ENCODE peak calls at places on chromosomes 6 and 20, in four cellular contexts. U is HepG2, R is K562, D is WTC11. E is an unnamed sample.

GRCh38 chr6:56752009-56752408 is 109.3 kb upstream of the DST start:
- DNase-seq in U (no peak), R (no peak), D (no peak), E (no peak)

GRCh38 chr6:27474172-27474465 is 1.2 kb upstream of the ZNF184 start:
- DNase-seq in R (no peak), D (no peak), U (no peak), E (no peak)

GRCh38 chr6:155528982-155529453 is 73.4 kb upstream of the NOX3 start:
- DNase-seq in U (peak), D (no peak), R (no peak), E (no peak)

GRCh38 chr6:63677282-63677681 is 41.7 kb downstream of the PHF3 start:
- DNase-seq in D (no peak), R (no peak), U (peak), E (no peak)

GRCh38 chr6:108002365-108003221 is 44.6 kb upstream of the SEC63 start:
- DNase-seq in D (no peak), U (peak), R (no peak), E (peak)

GRCh38 chr20:58583141-58583540 is 67.9 kb upstream of the APCDD1L start:
- DNase-seq in R (no peak), D (no peak), U (no peak), E (no peak)

GRCh38 chr6:72691298-72691697 is 69.4 kb downstream of the KCNQ5 start:
- DNase-seq in R (no peak), D (no peak), U (no peak), E (no peak)

GRCh38 chr6:2684059-2684749 is 66.5 kb downstream of the MYLK4 start:
- DNase-seq in R (peak), U (no peak), D (no peak), E (no peak)

GRCh38 chr6:22980446-22980845 is 411.1 kb downstream of the HDGFL1 start:
- DNase-seq in U (no peak), D (no peak), R (no peak), E (no peak)

GRCh38 chr6:43644940-43645612 is at the start of gene RSPH9:
- DNase-seq in U (no peak), D (peak), R (no peak), E (no peak)

GRCh38 chr6:159715168-159715567 is 12.1 kb upstream of the WTAP start:
- DNase-seq in D (no peak), R (no peak), U (no peak), E (no peak)

GRCh38 chr20:8148501-8148900 is 16.4 kb downstream of the PLCB1 start:
- DNase-seq in U (no peak), R (no peak), D (no peak), E (no peak)

GRCh38 chr6:137094411-137095008 is 49.7 kb upstream of the IL20RA start:
- DNase-seq in R (peak), U (peak), D (peak), E (peak)

GRCh38 chr6:157527471-157527907 is 146.5 kb downstream of the ZDHHC14 start:
- DNase-seq in D (no peak), U (no peak), R (no peak), E (no peak)

GRCh38 chr20:50195524-50196120 is 5.0 kb downstream of the CEBPB start:
- DNase-seq in R (no peak), D (no peak), U (no peak), E (no peak)

GRCh38 chr6:119171442-119171841 is 93.0 kb upstream of the FAM184A start:
- DNase-seq in D (no peak), U (no peak), R (no peak), E (no peak)

GRCh38 chr20:36951977-36952738 is 650 bp upstream of the SAMHD1 start:
- DNase-seq in R (no peak), D (no peak), U (no peak), E (peak)

GRCh38 chr6:38705924-38706323 is 3.0 kb upstream of the GLO1 start:
- DNase-seq in U (no peak), D (no peak), R (no peak), E (no peak)

GRCh38 chr6:42777126-42777822 is 4.6 kb upstream of the BICRAL start:
- DNase-seq in R (no peak), U (peak), D (no peak), E (no peak)

GRCh38 chr20:13839421-13840092 is 54.7 kb downstream of the NDUFAF5 start:
- DNase-seq in R (no peak), U (no peak), D (no peak), E (no peak)

DNA sequence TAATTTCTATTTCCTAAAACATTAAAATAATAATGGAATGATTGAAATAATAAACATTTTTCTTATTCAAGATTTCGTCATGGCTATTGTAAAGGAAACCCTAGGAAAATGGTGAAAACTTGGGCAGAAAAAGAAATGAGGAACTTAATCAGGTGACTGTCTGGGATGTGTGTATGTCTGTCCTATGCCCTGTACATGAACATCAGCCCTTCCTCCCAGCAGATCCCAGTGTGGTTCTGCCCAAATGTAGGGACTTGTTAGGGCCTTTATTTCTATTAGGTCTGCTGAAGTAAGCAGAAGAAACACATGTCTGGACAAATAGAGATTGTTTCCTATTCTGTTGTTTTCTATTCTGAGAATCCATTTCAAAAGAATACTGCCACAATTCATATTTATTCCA is 13.1 kb downstream of the RIOK1 start:
- DNase-seq in R (no peak), D (no peak), U (no peak), E (no peak)
- TF ChIP-seq ELF4 in R (no peak), D (no peak), U (no peak), E (no peak)

DNA sequence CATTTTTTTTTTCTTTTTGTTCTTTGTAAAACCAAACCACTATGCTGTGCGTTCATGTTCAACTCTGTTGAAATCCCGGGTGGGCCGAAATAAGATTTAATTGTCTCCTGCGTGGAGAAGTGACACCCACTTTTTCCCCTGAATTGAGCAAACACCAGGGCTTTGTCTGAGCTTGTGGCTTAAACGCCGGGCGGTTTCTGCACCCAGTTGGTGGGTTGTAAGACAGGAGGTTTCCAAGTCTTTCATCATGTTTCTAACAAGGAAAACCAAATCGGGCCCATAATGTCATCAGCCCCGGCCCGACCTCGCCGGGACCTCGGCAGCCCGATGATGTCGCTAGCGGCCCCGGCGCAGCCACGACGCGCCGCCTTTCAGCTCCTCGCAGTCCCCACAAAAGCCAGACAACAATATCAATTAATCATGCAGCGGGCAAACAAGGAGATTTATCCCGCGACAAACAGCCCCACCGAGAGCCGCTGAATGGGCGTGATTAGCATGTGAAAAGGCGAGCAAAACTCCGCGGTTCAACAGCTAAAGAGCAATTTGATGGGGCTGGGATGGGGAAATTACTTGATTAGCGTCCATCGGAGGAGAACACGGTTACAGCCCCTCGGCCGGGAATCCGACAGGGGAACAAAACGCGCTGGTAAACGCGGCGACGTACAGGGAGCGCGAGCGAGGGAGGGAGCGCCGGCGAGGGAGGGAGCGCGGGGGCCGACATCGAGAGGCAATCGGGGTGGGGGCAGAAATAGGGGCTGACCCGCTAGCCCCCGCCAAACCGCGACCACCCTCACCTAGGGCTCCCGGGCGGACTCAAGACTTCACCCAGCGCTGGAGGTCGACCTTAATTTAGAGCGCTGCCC is 5.3 kb downstream of the LINC00237 start:
- DNase-seq in R (no peak), D (peak), U (no peak), E (peak)
- TF ChIP-seq ELF4 in R (no peak), D (no peak), U (no peak), E (no peak)

DNA sequence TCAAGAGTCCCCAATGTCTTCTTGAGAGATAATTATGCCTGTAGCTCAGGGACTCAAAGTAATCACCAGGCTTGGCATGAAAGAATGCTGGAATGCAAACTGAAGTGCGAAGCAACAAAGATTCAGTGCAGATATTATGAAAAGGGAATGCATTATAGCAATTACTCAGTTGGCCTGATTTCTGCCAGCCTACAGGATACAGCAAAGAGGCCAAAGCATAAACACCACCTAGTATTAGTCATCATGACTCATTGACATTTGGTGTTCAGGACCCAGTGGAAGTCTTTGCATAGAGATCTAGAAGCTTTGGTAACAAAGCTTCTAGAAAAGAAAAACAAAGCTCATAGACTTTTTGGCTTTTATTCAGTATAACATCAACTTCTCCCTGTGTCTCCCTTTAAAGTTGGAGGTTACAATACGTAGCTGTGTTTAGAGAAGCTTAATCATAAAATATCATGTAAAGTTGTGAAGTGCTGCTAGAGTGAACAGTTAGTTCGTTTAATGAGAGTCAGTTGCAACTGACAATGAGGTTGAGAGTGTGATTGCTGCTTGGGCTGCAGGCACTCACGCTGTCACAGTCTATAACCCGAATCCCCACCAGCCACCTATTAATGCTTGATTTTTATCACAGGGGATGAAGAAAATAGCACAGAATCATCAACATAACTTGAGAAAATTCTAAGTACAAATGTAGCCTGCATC is 932.7 kb downstream of the TFAP2A start:
- DNase-seq in U (no peak), R (no peak), D (no peak), E (peak)
- TF ChIP-seq ELF4 in U (no peak), R (no peak), D (no peak), E (no peak)

DNA sequence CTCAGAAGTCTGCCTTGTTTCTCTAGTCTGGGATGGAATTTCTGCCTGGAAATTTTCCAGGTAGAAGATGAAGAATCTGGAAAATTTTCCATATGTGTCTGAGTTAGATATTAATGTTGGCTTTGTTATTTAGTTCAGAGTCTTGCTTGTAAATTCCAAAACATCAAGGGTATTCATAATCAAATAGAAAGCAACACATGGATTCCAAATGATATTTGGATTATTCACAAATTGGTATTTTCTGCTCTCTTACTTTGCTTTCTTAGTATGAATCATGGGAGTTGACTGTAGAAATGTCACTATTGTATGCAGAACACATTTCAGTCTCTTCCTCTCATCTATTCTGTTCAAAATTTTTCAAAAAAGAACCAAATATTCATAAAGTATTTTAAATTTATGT is 116.0 kb downstream of the GRIK2 start:
- DNase-seq in R (no peak), D (no peak), U (no peak), E (no peak)
- TF ChIP-seq ELF4 in R (no peak), D (no peak), U (no peak), E (no peak)

GRCh38 chr6:111478064-111478476 is 4.9 kb downstream of the REV3L start:
- DNase-seq in R (no peak), U (peak), D (no peak), E (no peak)
- TF ChIP-seq ELF4 in R (no peak), U (no peak), D (no peak), E (no peak)

DNA sequence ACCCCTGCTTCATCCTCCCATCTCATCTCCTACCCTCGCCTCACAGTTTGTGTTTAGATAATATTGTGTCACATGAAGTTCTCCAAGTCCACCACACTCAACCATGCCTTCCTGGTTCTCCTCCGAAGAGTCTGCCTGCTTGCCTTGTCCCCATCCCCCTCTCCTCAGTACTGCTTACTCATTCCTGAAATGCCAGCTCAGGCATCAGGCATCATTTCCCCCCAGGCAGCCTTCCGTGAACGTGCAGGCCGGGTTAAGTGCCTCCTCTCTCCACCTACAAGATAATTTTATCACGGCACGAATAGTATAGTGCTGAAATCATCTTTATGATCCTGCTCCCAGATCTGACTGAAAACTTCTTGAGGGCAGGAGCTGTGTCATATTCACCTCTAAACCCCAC is 48.8 kb upstream of the BMP2 start:
- DNase-seq in U (no peak), D (no peak), R (no peak), E (no peak)
- TF ChIP-seq ELF4 in U (no peak), D (no peak), R (no peak), E (no peak)

DNA sequence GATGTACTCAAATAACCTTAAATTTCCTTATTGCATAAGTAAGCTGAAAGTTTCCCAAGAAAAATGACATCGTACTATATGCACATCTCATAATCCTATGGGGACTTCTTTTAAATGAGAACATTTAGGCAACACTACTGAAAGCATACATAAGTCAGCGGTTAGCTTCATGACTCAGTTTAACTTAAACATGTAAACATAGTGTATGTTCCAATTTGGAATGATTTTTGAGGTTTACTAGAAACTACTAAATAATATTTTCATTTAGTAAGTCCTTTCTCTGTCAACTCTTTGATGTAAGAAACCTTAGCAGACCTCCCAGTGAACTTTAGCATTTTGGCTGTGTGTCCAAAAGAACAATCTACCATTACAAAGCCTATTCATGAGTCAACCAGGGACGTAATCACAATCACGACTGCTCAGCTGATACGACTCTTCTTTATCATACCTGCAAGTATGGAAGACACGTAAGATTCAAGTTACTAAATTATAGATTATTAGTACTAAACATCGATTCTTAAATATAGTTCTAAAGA is 19.3 kb downstream of the HIVEP2 start:
- DNase-seq in R (no peak), U (peak), D (no peak), E (no peak)
- TF ChIP-seq ELF4 in R (no peak), U (no peak), D (no peak), E (no peak)

GRCh38 chr6:74282143-74282689 is 586.2 kb downstream of the CD109 start:
- DNase-seq in D (no peak), U (no peak), R (no peak), E (no peak)
- TF ChIP-seq ELF4 in D (no peak), U (no peak), R (no peak), E (no peak)

GRCh38 chr6:21905531-21905930 is 312.0 kb downstream of the SOX4 start:
- DNase-seq in U (no peak), D (no peak), R (no peak), E (no peak)
- TF ChIP-seq ELF4 in U (no peak), D (no peak), R (no peak), E (no peak)

GRCh38 chr6:133837801-133838349 is 51.0 kb upstream of the TCF21 start:
- DNase-seq in R (peak), D (peak), U (peak), E (peak)

DNA sequence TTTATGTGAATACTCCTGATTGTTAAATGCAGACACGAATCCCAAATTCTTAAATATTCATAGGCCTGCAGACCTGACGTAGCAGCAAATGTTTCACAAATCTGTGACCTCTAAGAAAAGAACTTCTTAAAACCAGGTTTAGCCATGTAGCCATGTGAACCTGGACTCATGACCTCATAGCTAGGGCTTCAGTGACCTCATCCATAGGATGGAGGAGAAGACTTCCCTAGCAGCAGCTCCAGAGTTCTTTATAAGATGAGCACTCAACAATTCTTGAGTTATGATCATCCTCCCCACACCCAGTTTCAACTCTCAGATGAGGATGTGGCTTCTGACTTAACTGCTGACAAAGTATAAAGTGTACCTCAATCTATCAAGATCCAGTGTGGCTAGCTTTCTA is 45.8 kb upstream of the TCF21 start:
- DNase-seq in R (no peak), U (no peak), D (no peak), E (no peak)
- TF ChIP-seq ELF4 in R (no peak), U (no peak), D (no peak), E (no peak)

E was measured in HEK293T.